ENCODE peak calls at places on chromosomes 13 and 19, in five cellular contexts. One of them, this sample, is unnamed.
A peak's percentile ranks its signal among the peaks of the same experiment; 100 is the strongest.

GRCh38 chr19:4811328-4812131 is 20.0 kb downstream of the TICAM1 start:
- DNase-seq in hepatocyte: peak; percentile 83
- DNase-seq in lower lobe of right lung: peak; percentile 89
- DNase-seq in aorta: peak; percentile 88
- DNase-seq in uterus: peak; percentile 78
- DNase-seq in this sample: no peak

GRCh38 chr13:28467886-28468519 is 26.9 kb downstream of the FLT1 start:
- DNase-seq in aorta: no peak
- DNase-seq in hepatocyte: no peak
- DNase-seq in lower lobe of right lung: no peak
- DNase-seq in uterus: no peak
- DNase-seq in this sample: no peak

GRCh38 chr13:95300625-95301134 is 571 bp downstream of the ABCC4 start:
- DNase-seq in lower lobe of right lung: peak; percentile 76
- DNase-seq in uterus: peak; percentile 36
- DNase-seq in aorta: peak; percentile 63
- DNase-seq in hepatocyte: peak; percentile 80
- DNase-seq in this sample: peak; percentile 73

GRCh38 chr19:40717880-40718773 is 1.2 kb downstream of the ITPKC start:
- DNase-seq in aorta: peak; percentile 64
- DNase-seq in lower lobe of right lung: peak; percentile 74
- DNase-seq in uterus: peak; percentile 51
- DNase-seq in hepatocyte: peak; percentile 49
- DNase-seq in this sample: no peak

GRCh38 chr13:49869514-49869913 is 66.6 kb downstream of the SPRYD7 start:
- DNase-seq in hepatocyte: peak; percentile 19
- DNase-seq in lower lobe of right lung: no peak
- DNase-seq in uterus: no peak
- DNase-seq in aorta: no peak
- DNase-seq in this sample: no peak

GRCh38 chr19:9165256-9165655 is 13.5 kb upstream of the OR7D2 start:
- DNase-seq in lower lobe of right lung: no peak
- DNase-seq in aorta: no peak
- DNase-seq in uterus: no peak
- DNase-seq in hepatocyte: no peak
- DNase-seq in this sample: no peak

GRCh38 chr19:36417752-36418286 is 625 bp downstream of the ZFP82 start:
- DNase-seq in aorta: peak; percentile 41
- DNase-seq in lower lobe of right lung: no peak
- DNase-seq in uterus: no peak
- DNase-seq in hepatocyte: peak; percentile 3
- DNase-seq in this sample: no peak

GRCh38 chr13:95603887-95604533 is 40.5 kb downstream of the DZIP1 start:
- DNase-seq in uterus: no peak
- DNase-seq in lower lobe of right lung: no peak
- DNase-seq in aorta: no peak
- DNase-seq in hepatocyte: peak; percentile 23
- DNase-seq in this sample: peak; percentile 74

GRCh38 chr19:49613374-49613773 is 22.4 kb downstream of the PRR12 start:
- DNase-seq in hepatocyte: peak; percentile 48
- DNase-seq in lower lobe of right lung: no peak
- DNase-seq in aorta: no peak
- DNase-seq in uterus: no peak
- DNase-seq in this sample: no peak

GRCh38 chr13:33229446-33230177 is 55.9 kb downstream of the STARD13 start:
- DNase-seq in uterus: no peak
- DNase-seq in lower lobe of right lung: no peak
- DNase-seq in hepatocyte: no peak
- DNase-seq in aorta: no peak
- DNase-seq in this sample: no peak

GRCh38 chr13:104318121-104318520 is 1251.9 kb upstream of the SLC10A2 start:
- DNase-seq in uterus: no peak
- DNase-seq in hepatocyte: peak; percentile 46
- DNase-seq in aorta: no peak
- DNase-seq in lower lobe of right lung: no peak
- DNase-seq in this sample: no peak

GRCh38 chr13:34567558-34567957 is 374.5 kb upstream of the NBEA start:
- DNase-seq in lower lobe of right lung: no peak
- DNase-seq in aorta: no peak
- DNase-seq in hepatocyte: peak; percentile 12
- DNase-seq in uterus: no peak
- DNase-seq in this sample: no peak

GRCh38 chr19:36025541-36025940 is 7.1 kb downstream of the CLIP3 start:
- DNase-seq in lower lobe of right lung: no peak
- DNase-seq in hepatocyte: no peak
- DNase-seq in uterus: no peak
- DNase-seq in aorta: no peak
- DNase-seq in this sample: no peak

GRCh38 chr19:48468806-48469055 is 438 bp upstream of the CYTH2 start:
- DNase-seq in uterus: no peak
- DNase-seq in aorta: no peak
- DNase-seq in lower lobe of right lung: no peak
- DNase-seq in hepatocyte: no peak
- DNase-seq in this sample: no peak

DNA sequence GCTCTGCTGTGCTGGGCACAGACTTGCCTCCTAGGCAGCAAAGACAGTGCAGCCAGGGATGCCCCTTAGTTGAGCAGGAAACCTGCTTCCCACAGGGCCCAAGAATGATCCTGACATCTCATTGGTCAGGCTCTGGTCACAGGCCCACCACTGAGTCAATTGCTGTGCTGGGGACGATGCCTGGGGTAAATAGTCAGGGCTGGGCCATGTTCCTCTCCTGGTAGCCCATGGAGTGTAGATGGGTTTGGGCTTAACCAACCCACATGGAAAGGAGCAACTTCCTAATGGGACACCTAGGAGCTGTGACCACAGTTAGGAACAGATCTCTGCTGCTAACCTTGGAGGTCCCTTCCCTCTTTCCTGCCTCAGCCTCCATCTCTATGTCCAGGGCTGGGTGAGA is 212.5 kb upstream of the ZNF536 start:
- DNase-seq in uterus: no peak
- DNase-seq in hepatocyte: no peak
- DNase-seq in lower lobe of right lung: no peak
- DNase-seq in aorta: no peak
- DNase-seq in this sample: no peak
- H3K4me1 ChIP-seq in uterus: no peaks in the 10 kb centered on the region
- H3K4me1 ChIP-seq in hepatocyte: no peaks in the 10 kb centered on the region
- H3K4me1 ChIP-seq in lower lobe of right lung: no peaks in the 10 kb centered on the region
- H3K4me1 ChIP-seq in aorta: no peaks in the 10 kb centered on the region
- H3K4me1 ChIP-seq in this sample: no peaks in the 10 kb centered on the region

GRCh38 chr19:43668406-43669158 is 1.4 kb downstream of the PLAUR start:
- DNase-seq in aorta: peak; percentile 99
- DNase-seq in lower lobe of right lung: peak; percentile 98
- DNase-seq in hepatocyte: peak; percentile 99
- DNase-seq in uterus: peak; percentile 100
- DNase-seq in this sample: peak; percentile 97

GRCh38 chr19:43664008-43664407 is 6.0 kb downstream of the PLAUR start:
- DNase-seq in lower lobe of right lung: no peak
- DNase-seq in aorta: peak; percentile 64
- DNase-seq in hepatocyte: no peak
- DNase-seq in uterus: no peak
- DNase-seq in this sample: no peak

GRCh38 chr19:43662487-43662886 is 7.5 kb downstream of the PLAUR start:
- DNase-seq in lower lobe of right lung: no peak
- DNase-seq in uterus: no peak
- DNase-seq in aorta: no peak
- DNase-seq in hepatocyte: no peak
- DNase-seq in this sample: no peak

GRCh38 chr19:43672061-43672679 is 2.2 kb upstream of the PLAUR start:
- DNase-seq in aorta: no peak
- DNase-seq in hepatocyte: no peak
- DNase-seq in lower lobe of right lung: no peak
- DNase-seq in uterus: no peak
- DNase-seq in this sample: no peak

DNA sequence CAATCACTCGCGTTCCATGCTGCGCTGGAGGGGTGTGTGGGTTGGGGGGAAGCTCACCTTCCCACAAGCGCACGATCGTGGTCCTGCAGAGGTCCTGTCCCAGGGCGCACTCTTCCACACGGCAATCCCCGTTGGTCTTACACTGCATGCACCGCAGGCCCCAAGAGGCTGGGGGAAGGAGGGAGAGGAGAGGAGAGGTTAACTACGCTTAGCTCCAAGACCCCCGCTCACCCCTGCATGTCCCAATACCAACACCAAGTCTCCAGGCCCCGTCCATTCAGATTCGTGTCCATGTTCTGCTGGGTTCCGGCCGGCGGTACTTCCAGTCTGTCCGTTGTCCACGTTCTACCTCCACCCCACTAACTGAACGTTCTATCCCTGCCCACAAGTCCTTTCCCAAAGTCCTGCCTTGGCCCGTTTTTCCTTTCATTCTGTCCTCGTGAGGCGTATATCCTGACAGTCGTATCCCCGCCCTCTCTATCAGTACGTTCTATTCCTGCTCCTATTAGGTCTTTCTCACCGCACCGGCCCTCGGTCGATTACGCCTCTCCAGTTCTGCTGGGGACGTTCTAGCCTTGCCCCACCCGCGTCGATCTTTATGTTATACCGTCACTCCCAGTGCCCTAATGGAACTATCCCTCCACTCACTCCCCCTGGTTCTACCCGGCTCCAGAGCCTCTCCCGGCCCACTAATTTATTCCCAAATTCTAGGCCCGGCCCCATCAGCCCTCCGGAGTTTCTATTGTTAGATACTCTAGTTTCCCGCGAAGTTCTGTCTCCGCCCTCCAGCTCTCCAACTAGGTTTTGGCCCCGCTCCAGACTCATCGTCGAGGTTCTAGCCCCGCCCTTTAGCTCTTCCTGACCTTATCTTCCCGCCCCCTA is 2.2 kb downstream of the PLAUR start:
- DNase-seq in hepatocyte: no peak
- DNase-seq in aorta: peak; percentile 63
- DNase-seq in lower lobe of right lung: peak; percentile 57
- DNase-seq in uterus: peak; percentile 37
- DNase-seq in this sample: no peak
- H3K4me1 ChIP-seq in hepatocyte: peaks cover 11% of the 10 kb centered on the region
- H3K4me1 ChIP-seq in aorta: peaks cover 1% of the 10 kb centered on the region
- H3K4me1 ChIP-seq in lower lobe of right lung: peaks cover 49% of the 10 kb centered on the region
- H3K4me1 ChIP-seq in uterus: no peaks in the 10 kb centered on the region
- H3K4me1 ChIP-seq in this sample: no peaks in the 10 kb centered on the region

GRCh38 chr13:73985789-73986188 is 148.4 kb downstream of the KLF12 start:
- DNase-seq in hepatocyte: no peak
- DNase-seq in uterus: no peak
- DNase-seq in lower lobe of right lung: no peak
- DNase-seq in aorta: no peak
- DNase-seq in this sample: no peak
- H3K4me1 ChIP-seq in hepatocyte: peaks cover 17% of the 10 kb centered on the region
- H3K4me1 ChIP-seq in uterus: no peaks in the 10 kb centered on the region
- H3K4me1 ChIP-seq in lower lobe of right lung: no peaks in the 10 kb centered on the region
- H3K4me1 ChIP-seq in aorta: peaks cover 2% of the 10 kb centered on the region
- H3K4me1 ChIP-seq in this sample: no peaks in the 10 kb centered on the region

DNA sequence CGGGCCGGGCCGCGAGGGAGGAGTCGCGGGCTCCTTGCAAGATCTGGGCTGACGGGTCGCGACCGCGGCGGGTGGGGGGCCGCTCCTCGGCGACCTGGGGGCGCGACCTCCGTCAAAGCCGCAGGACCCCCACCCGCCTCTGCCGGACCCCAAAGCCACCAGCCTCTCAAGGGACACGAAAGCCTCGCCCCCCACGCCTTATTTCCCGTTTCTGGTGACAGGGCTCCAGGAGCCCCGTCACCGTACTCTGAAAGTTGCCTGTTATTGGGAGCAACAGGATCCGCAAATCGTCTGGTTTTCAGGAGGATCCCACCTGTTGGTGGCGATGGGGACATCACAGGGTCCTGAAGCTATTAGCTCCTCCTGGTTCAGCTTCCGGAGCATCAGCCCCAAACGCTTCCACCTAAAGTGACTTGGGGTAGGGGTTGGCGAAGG is 531 bp downstream of the MAU2 start:
- DNase-seq in aorta: no peak
- DNase-seq in uterus: no peak
- DNase-seq in lower lobe of right lung: no peak
- DNase-seq in hepatocyte: peak; percentile 41
- DNase-seq in this sample: no peak
- H3K4me1 ChIP-seq in aorta: no peaks in the 10 kb centered on the region
- H3K4me1 ChIP-seq in uterus: peaks cover 9% of the 10 kb centered on the region
- H3K4me1 ChIP-seq in lower lobe of right lung: peaks cover 35% of the 10 kb centered on the region
- H3K4me1 ChIP-seq in hepatocyte: peaks cover 14% of the 10 kb centered on the region
- H3K4me1 ChIP-seq in this sample: no peaks in the 10 kb centered on the region

GRCh38 chr19:1102407-1103106 is 1.2 kb upstream of the GPX4 start:
- DNase-seq in lower lobe of right lung: no peak
- DNase-seq in uterus: peak; percentile 87
- DNase-seq in hepatocyte: peak; percentile 89
- DNase-seq in aorta: peak; percentile 75
- DNase-seq in this sample: peak; percentile 88
- H3K4me1 ChIP-seq in lower lobe of right lung: peaks cover 75% of the 10 kb centered on the region
- H3K4me1 ChIP-seq in uterus: peaks cover 16% of the 10 kb centered on the region
- H3K4me1 ChIP-seq in hepatocyte: peaks cover 47% of the 10 kb centered on the region
- H3K4me1 ChIP-seq in aorta: no peaks in the 10 kb centered on the region
- H3K4me1 ChIP-seq in this sample: peaks cover 29% of the 10 kb centered on the region